ENCODE peak calls at places on chromosomes 2 and 18, in nine cellular contexts. C is ELR; G is NCI-H2081; S is stimulated activated CD8-positive, alpha-beta memory T cell treated with anti-CD3 and anti-CD28 coated beads, Interleukin-7, amount 100 ng/mL, for 4 hours; I is CD4-positive, alpha-beta memory T cell; Z is activated naive CD4-positive, alpha-beta T cell treated with Interleukin-2 at 50 U/mL for 16 hours; N is PC-9; U is dorsolateral prefrontal cortex; M is psoas muscle. O is an unnamed sample.

GRCh38 chr18:56171854-56172253 is 466.5 kb downstream of the TXNL1 start:
- DNase-seq in C (no peak), G (no peak), S (no peak), I (no peak), Z (no peak), N (no peak), U (no peak), M (no peak), O (no peak)

GRCh38 chr18:23369231-23369630 is 83.9 kb upstream of the RIOK3 start:
- DNase-seq in C (no peak), G (no peak), S (no peak), I (no peak), Z (no peak), N (no peak), U (no peak), M (no peak), O (no peak)

GRCh38 chr2:6937582-6937981 is 20.4 kb downstream of the RNF144A start:
- DNase-seq in C (no peak), G (no peak), S (no peak), I (no peak), Z (no peak), N (no peak), U (no peak), M (no peak), O (no peak)

GRCh38 chr2:69196327-69197117 is 183.5 kb downstream of the ANTXR1 start:
- DNase-seq in C (peak), G (no peak), S (no peak), I (no peak), Z (no peak), N (no peak), U (no peak), M (no peak), O (peak)

GRCh38 chr2:54310314-54310713 is 54.3 kb upstream of the TSPYL6 start:
- DNase-seq in C (peak), G (no peak), S (no peak), I (no peak), Z (no peak), N (no peak), U (no peak), M (no peak), O (no peak)

GRCh38 chr2:83234291-83234690 is 1224.8 kb downstream of the SUCLG1 start:
- DNase-seq in C (no peak), G (no peak), S (no peak), I (no peak), Z (no peak), N (no peak), U (no peak), M (no peak), O (no peak)

GRCh38 chr2:233165895-233166661 is 85.4 kb upstream of the ATG16L1 start:
- DNase-seq in C (no peak), G (no peak), S (no peak), I (peak), Z (peak), N (peak), U (no peak), M (peak), O (no peak)

GRCh38 chr2:18171191-18172139 is 293.0 kb downstream of the KCNS3 start:
- DNase-seq in C (peak), G (no peak), S (no peak), I (no peak), Z (no peak), N (no peak), U (no peak), M (no peak), O (no peak)

GRCh38 chr2:112137516-112138142 is 556 bp upstream of the FBLN7 start:
- DNase-seq in C (peak), G (no peak), S (no peak), I (peak), Z (no peak), N (peak), U (no peak), M (no peak), O (peak)

GRCh38 chr2:175567435-175568061 is 386.0 kb upstream of the ATP5MC3 start:
- DNase-seq in C (no peak), G (no peak), S (no peak), I (no peak), Z (no peak), N (no peak), U (no peak), M (no peak), O (no peak)

GRCh38 chr18:44714376-44714775 is 33.7 kb downstream of the SETBP1 start:
- DNase-seq in C (no peak), G (no peak), S (no peak), I (no peak), Z (no peak), N (no peak), U (no peak), M (no peak), O (no peak)

GRCh38 chr18:23269931-23270330 is 134.6 kb downstream of the CABLES1 start:
- DNase-seq in C (no peak), G (no peak), S (no peak), I (no peak), Z (no peak), N (no peak), U (no peak), M (no peak), O (no peak)

GRCh38 chr2:239910404-239910803 is 114.7 kb downstream of the NDUFA10 start:
- DNase-seq in C (no peak), G (no peak), S (no peak), I (no peak), Z (no peak), N (no peak), U (no peak), M (no peak), O (no peak)

GRCh38 chr2:85503611-85504433 is 35.1 kb upstream of the MAT2A start:
- DNase-seq in C (peak), G (no peak), S (no peak), I (no peak), Z (no peak), N (no peak), U (no peak), M (no peak), O (peak)

GRCh38 chr2:12083081-12083569 is 336.7 kb downstream of the LPIN1 start:
- DNase-seq in C (no peak), G (no peak), S (no peak), I (no peak), Z (no peak), N (no peak), U (no peak), M (no peak), O (no peak)

GRCh38 chr2:26008851-26009566 is 24.9 kb upstream of the RAB10 start:
- DNase-seq in C (peak), G (no peak), S (no peak), I (no peak), Z (no peak), N (peak), U (peak), M (peak), O (peak)

GRCh38 chr18:68267583-68267982 is 447.3 kb downstream of the TMX3 start:
- DNase-seq in C (peak), G (no peak), S (no peak), I (no peak), Z (no peak), N (no peak), U (no peak), M (no peak), O (peak)

GRCh38 chr2:96340493-96341414 is 5.2 kb downstream of the NCAPH start:
- DNase-seq in C (peak), G (no peak), S (no peak), I (no peak), Z (no peak), N (no peak), U (no peak), M (no peak), O (peak)

GRCh38 chr18:79970419-79971133 is 6.1 kb downstream of the HSBP1L1 start:
- DNase-seq in C (no peak), G (no peak), S (no peak), I (no peak), Z (no peak), N (no peak), U (no peak), M (no peak), O (no peak)

GRCh38 chr2:68734688-68735525 is at the start of gene ARHGAP25:
- DNase-seq in C (no peak), G (no peak), S (peak), I (peak), Z (peak), N (no peak), U (no peak), M (no peak), O (no peak)

GRCh38 chr18:2139676-2140075 is 431.6 kb downstream of the METTL4 start:
- DNase-seq in C (peak), G (no peak), S (no peak), I (no peak), Z (no peak), N (peak), U (no peak), M (no peak), O (peak)

GRCh38 chr2:21467910-21468309 is 344.1 kb downstream of the TDRD15 start:
- DNase-seq in C (peak), G (no peak), S (no peak), I (no peak), Z (no peak), N (peak), U (no peak), M (no peak), O (no peak)

GRCh38 chr2:5176764-5177163 is 515.4 kb upstream of the SOX11 start:
- DNase-seq in C (no peak), G (no peak), S (no peak), I (no peak), Z (no peak), N (no peak), U (no peak), M (no peak), O (no peak)

GRCh38 chr2:43269074-43269572 is 42.7 kb upstream of the ZFP36L2 start:
- DNase-seq in C (peak), G (no peak), S (no peak), I (no peak), Z (no peak), N (peak), U (peak), M (peak), O (peak)